ENCODE peak calls at places on chromosome 1, in six cellular contexts. U, G, Y, Z, Q and E are unnamed samples.

GRCh38 chr1:240737268-240737667 is 125.3 kb upstream of the GREM2 start:
- DNase-seq in G (no peak), U (peak), Q (no peak), Y (no peak), Z (no peak), E (no peak)

GRCh38 chr1:12472798-12473551 is 145.0 kb downstream of the DHRS3 start:
- DNase-seq in Q (no peak), Y (peak), Z (peak), U (no peak), G (no peak), E (no peak)

GRCh38 chr1:115450641-115451040 is 112.6 kb upstream of the NGF start:
- DNase-seq in Z (no peak), U (peak), G (no peak), Y (no peak), Q (no peak), E (no peak)

GRCh38 chr1:100038401-100039306 is 68.9 kb downstream of the SLC35A3 start:
- DNase-seq in G (peak), Q (peak), Z (peak), Y (peak), U (peak), E (peak)

GRCh38 chr1:54159733-54160316 is 7.0 kb upstream of the CDCP2 start:
- DNase-seq in Q (no peak), G (no peak), Y (no peak), U (no peak), Z (no peak), E (no peak)

GRCh38 chr1:43531453-43531905 is 796 bp downstream of the PTPRF start:
- DNase-seq in G (peak), U (no peak), Q (peak), Z (no peak), Y (no peak), E (no peak)

GRCh38 chr1:40760984-40761383 is 22.6 kb upstream of the KCNQ4 start:
- DNase-seq in G (no peak), Q (no peak), Y (no peak), U (peak), Z (no peak), E (no peak)

GRCh38 chr1:22916469-22916817 is 56.2 kb downstream of the LACTBL1 start:
- DNase-seq in Q (no peak), G (no peak), U (no peak), Z (no peak), Y (no peak), E (no peak)

GRCh38 chr1:52633291-52633754 is 355 bp downstream of the SHISAL2A start:
- DNase-seq in G (peak), U (no peak), Z (peak), Y (no peak), Q (no peak), E (no peak)

GRCh38 chr1:168054117-168054516 is 82.6 kb downstream of the GPR161 start:
- DNase-seq in Q (no peak), G (no peak), Z (no peak), U (no peak), Y (no peak), E (no peak)

GRCh38 chr1:70930062-70930461 is 117.6 kb downstream of the PTGER3 start:
- DNase-seq in G (no peak), Q (no peak), U (no peak), Z (no peak), Y (no peak), E (no peak)

GRCh38 chr1:74971982-74972381 is 162.2 kb upstream of the LHX8 start:
- DNase-seq in G (no peak), U (no peak), Q (no peak), Z (no peak), Y (no peak), E (no peak)

GRCh38 chr1:193581338-193581737 is 394.9 kb upstream of the B3GALT2 start:
- DNase-seq in Q (no peak), G (no peak), Z (no peak), Y (no peak), U (no peak), E (no peak)

GRCh38 chr1:117828206-117828605 is 101.2 kb downstream of the GDAP2 start:
- DNase-seq in Q (peak), U (peak), Z (no peak), G (no peak), Y (peak), E (no peak)

GRCh38 chr1:47767741-47768100 is 229.5 kb downstream of the TRABD2B start:
- DNase-seq in G (no peak), U (no peak), Y (no peak), Q (peak), Z (no peak), E (no peak)

GRCh38 chr1:27349784-27350672 is 8.2 kb downstream of the SYTL1 start:
- DNase-seq in U (peak), Z (no peak), G (no peak), Q (peak), Y (peak), E (peak)

GRCh38 chr1:156804572-156805243 is 11.9 kb downstream of the SH2D2A start:
- DNase-seq in G (no peak), U (peak), Z (no peak), Q (no peak), Y (peak), E (peak)

GRCh38 chr1:33181906-33182305 is at the start of gene TRIM62:
- DNase-seq in Q (peak), U (peak), Z (peak), G (peak), Y (peak), E (peak)

GRCh38 chr1:167077128-167077867 is 12.9 kb downstream of the GPA33 start:
- DNase-seq in Y (no peak), U (no peak), G (no peak), Z (no peak), Q (no peak), E (no peak)

GRCh38 chr1:116256875-116257823 is 115.9 kb upstream of the ATP1A1 start:
- DNase-seq in Y (no peak), Z (no peak), U (no peak), G (no peak), Q (no peak), E (no peak)

GRCh38 chr1:243727503-243728191 is 122.4 kb downstream of the AKT3 start:
- DNase-seq in Q (no peak), G (no peak), U (no peak), Z (no peak), Y (no peak), E (no peak)

GRCh38 chr1:227793948-227794812 is 21.3 kb upstream of the PRSS38 start:
- DNase-seq in G (no peak), U (peak), Y (peak), Q (peak), Z (no peak), E (no peak)

GRCh38 chr1:198007687-198008627 is 90.8 kb downstream of the LHX9 start:
- DNase-seq in Q (no peak), G (no peak), Y (no peak), Z (no peak), U (no peak), E (no peak)

GRCh38 chr1:161494069-161494735 is 11.1 kb upstream of the FCGR2A start:
- DNase-seq in G (no peak), Q (no peak), U (peak), Z (no peak), Y (no peak), E (no peak)

GRCh38 chr1:205923663-205924435 is 19.4 kb downstream of the SLC26A9 start:
- DNase-seq in Z (no peak), Y (no peak), G (no peak), U (no peak), Q (no peak), E (no peak)

GRCh38 chr1:204073837-204074273 is 940 bp downstream of the SOX13 start:
- DNase-seq in Q (peak), G (no peak), Y (peak), U (peak), Z (no peak), E (no peak)

GRCh38 chr1:39131940-39132339 is 72.6 kb upstream of the MACF1 start:
- DNase-seq in Z (no peak), Y (no peak), G (no peak), Q (no peak), U (no peak), E (no peak)

GRCh38 chr1:230642263-230642959 is at the start of gene COG2:
- DNase-seq in U (peak), G (peak), Q (peak), Z (peak), Y (peak), E (peak)
- TF ChIP-seq CTCF in U (peak), G (peak), Q (peak), Z (peak), Y (peak), E (peak)

GRCh38 chr1:109930252-109930993 is 19.8 kb downstream of the CSF1 start:
- DNase-seq in G (no peak), Z (no peak), Y (no peak), Q (no peak), U (no peak), E (no peak)
- TF ChIP-seq CTCF in G (no peak), Z (no peak), Y (no peak), Q (no peak), U (no peak), E (no peak)

DNA sequence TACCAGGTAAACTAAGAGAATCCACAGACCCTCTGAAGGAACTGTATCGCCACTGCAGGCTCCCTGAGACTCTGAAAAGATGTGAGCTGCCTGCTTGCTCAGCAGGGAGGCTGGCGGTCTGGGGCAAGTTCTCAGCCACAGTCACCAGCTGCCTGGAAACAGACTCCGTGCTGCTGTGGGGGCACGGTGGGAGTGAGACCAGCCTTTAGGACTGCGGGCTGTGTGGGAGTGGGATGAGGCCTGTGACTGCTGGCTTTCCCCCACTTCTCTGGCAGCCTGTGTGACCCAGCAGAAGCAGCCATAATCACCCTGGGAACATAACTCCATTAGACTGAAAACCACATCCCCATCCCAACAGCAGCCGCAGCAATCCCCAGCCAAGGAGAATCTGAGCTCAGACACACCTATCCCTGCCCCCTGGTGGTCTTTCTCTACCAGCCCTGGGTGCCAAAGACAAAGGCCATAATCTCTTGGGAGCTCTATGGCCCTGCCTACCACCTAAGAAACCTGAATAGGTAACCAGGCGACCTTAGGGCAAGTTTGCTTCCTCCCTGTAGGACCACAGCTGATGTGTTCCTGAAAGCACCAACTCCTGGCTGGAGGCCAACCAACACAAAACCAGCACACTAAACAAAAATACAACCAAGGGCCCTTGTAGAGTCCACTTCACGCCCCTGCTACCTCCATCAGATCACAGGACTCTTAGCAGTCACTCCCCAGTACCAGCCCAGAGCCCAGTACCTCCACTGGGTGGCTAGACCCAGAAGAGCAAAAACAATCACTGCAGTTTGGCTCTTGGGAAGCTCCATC is 151.5 kb downstream of the SMYD3 start:
- DNase-seq in U (no peak), Y (peak), G (no peak), Z (no peak), Q (no peak), E (no peak)
- TF ChIP-seq CTCF in U (no peak), Y (peak), G (peak), Z (no peak), Q (no peak), E (no peak)

DNA sequence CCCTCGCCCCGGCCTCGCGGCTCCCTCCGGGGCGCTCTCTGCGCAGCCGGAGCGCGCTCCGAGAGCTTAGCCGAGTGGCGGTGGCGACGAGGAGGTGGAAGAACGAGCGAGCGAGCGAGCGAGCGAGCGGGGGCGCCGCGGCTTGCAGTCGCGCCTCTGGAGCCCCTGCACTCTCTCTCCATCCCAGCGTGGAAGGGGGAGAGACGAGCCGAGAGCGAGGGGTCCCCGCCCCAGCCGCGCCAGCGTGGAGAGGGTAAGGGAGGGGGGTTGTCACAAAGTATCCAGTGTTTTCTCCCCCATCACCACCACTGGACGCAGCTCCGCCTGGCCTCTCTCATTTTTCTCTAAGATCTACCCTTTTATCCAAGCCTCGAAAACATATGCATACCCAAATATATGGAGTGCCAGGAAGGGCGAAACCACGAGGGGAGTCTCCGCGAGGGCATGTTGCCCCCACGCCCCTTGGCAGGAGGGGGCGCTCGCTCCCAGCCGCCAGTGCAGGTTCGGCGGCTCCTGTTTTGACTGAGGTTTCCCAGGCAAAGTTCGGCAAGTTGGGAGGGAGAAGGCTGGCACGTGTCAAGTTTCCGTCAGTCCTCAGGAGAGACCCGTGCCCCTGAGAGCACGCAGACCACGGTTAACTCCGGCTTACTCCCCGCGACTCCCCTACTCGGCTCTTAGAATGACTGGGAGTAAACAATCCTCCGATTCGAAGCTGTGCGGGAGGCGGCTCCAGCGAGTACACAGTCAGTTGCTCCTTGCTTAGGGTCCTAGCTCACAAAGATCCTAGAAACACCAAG is 569 bp upstream of the DAB1 start:
- DNase-seq in U (peak), G (peak), Q (peak), Y (peak), Z (no peak), E (no peak)
- TF ChIP-seq CTCF in U (peak), G (peak), Q (peak), Y (peak), Z (no peak), E (peak)

GRCh38 chr1:111441573-111442192 is 7.4 kb downstream of the WDR77 start:
- DNase-seq in Y (peak), Z (peak), G (peak), Q (peak), U (no peak), E (no peak)
- TF ChIP-seq CTCF in Y (peak), Z (peak), G (peak), Q (peak), U (peak), E (peak)